ENCODE peak calls at places on chromosome 13, in four cellular contexts. Q is astrocyte of the spinal cord, L is RWPE1, C is adrenal gland. Z is an unnamed sample.

GRCh38 chr13:42486711-42487198 is 87.2 kb upstream of the TNFSF11 start:
- DNase-seq in Q (peak), L (peak), C (no peak), Z (peak)

GRCh38 chr13:41751277-41751676 is 209.6 kb downstream of the VWA8 start:
- DNase-seq in Q (peak), L (no peak), C (peak), Z (no peak)

GRCh38 chr13:109874444-109874920 is 88.1 kb upstream of the IRS2 start:
- DNase-seq in Q (no peak), L (no peak), C (no peak), Z (no peak)

GRCh38 chr13:26585136-26585535 is 27.7 kb downstream of the WASF3 start:
- DNase-seq in Q (no peak), L (no peak), C (no peak), Z (no peak)

GRCh38 chr13:112776971-112777370 is 87.1 kb downstream of the ATP11A start:
- DNase-seq in Q (no peak), L (no peak), C (no peak), Z (no peak)

GRCh38 chr13:44012910-44013309 is 133.2 kb downstream of the LACC1 start:
- DNase-seq in Q (peak), L (no peak), C (no peak), Z (no peak)

GRCh38 chr13:44756411-44756810 is 180.3 kb upstream of the TSC22D1 start:
- DNase-seq in Q (no peak), L (no peak), C (no peak), Z (no peak)

GRCh38 chr13:29849071-29849541 is 1.3 kb downstream of the UBL3 start:
- DNase-seq in Q (no peak), L (no peak), C (no peak), Z (peak)

GRCh38 chr13:23707674-23708073 is 137.5 kb downstream of the TNFRSF19 start:
- DNase-seq in Q (peak), L (no peak), C (no peak), Z (peak)

GRCh38 chr13:49444517-49445395 is 682 bp downstream of the SETDB2 start:
- DNase-seq in Q (peak), L (peak), C (peak), Z (peak)

GRCh38 chr13:33069365-33069764 is 53.1 kb downstream of the KL start:
- DNase-seq in Q (no peak), L (no peak), C (no peak), Z (peak)
- TF ChIP-seq CTCF in Q (no peak), L (no peak), C (peak), Z (no peak)

GRCh38 chr13:52978989-52979388 is 49.6 kb upstream of the OLFM4 start:
- DNase-seq in Q (no peak), L (no peak), C (no peak), Z (no peak)

GRCh38 chr13:52980695-52981094 is 47.9 kb upstream of the OLFM4 start:
- DNase-seq in Q (no peak), L (peak), C (no peak), Z (peak)

GRCh38 chr13:52984881-52985363 is 43.7 kb upstream of the OLFM4 start:
- DNase-seq in Q (no peak), L (no peak), C (no peak), Z (no peak)

GRCh38 chr13:52983836-52984235 is 44.8 kb upstream of the OLFM4 start:
- DNase-seq in Q (no peak), L (no peak), C (no peak), Z (no peak)
- TF ChIP-seq CTCF in Q (no peak), L (no peak), C (no peak), Z (no peak)

GRCh38 chr13:91045351-91046034 is 302.0 kb upstream of the MIR17HG start:
- DNase-seq in Q (peak), L (no peak), C (no peak), Z (peak)

GRCh38 chr13:91042870-91043269 is 304.6 kb upstream of the MIR17HG start:
- DNase-seq in Q (no peak), L (no peak), C (no peak), Z (no peak)

GRCh38 chr13:91046715-91047327 is 300.7 kb upstream of the MIR17HG start:
- DNase-seq in Q (no peak), L (no peak), C (no peak), Z (no peak)
- TF ChIP-seq CTCF in Q (no peak), L (no peak), C (no peak), Z (no peak)

GRCh38 chr13:25574437-25575426 is 203.0 kb downstream of the ATP8A2 start:
- DNase-seq in Q (peak), L (peak), C (peak), Z (peak)
- TF ChIP-seq CTCF in Q (peak), L (peak), C (peak), Z (peak)

GRCh38 chr13:36813226-36813625 is 5.8 kb upstream of the RFXAP start:
- DNase-seq in Q (no peak), L (no peak), C (no peak), Z (no peak)

GRCh38 chr13:36817996-36818395 is 1.0 kb upstream of the RFXAP start:
- DNase-seq in Q (no peak), L (no peak), C (no peak), Z (no peak)

GRCh38 chr13:36814465-36814864 is 4.6 kb upstream of the RFXAP start:
- DNase-seq in Q (no peak), L (no peak), C (no peak), Z (no peak)

GRCh38 chr13:36818483-36819063 is 449 bp upstream of the RFXAP start:
- DNase-seq in Q (no peak), L (peak), C (no peak), Z (no peak)

DNA sequence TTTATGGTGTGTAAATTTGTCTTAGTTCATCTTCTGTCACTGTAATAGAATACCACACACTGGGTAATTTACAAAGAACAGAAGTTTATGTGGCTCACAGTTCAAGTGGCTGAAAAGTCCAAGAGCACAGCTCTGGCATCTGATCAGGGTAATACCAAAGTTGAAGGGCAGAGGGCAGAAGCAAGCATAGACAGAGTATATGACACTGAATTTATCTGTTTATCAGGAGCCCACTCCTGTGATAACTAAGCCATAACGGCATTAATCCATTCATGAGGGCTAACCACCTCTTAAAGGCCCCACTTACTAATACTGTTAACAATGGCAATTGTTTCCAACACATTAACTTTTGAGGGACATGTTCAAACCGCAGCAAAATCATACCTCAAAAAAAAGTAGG is 4.0 kb upstream of the RFXAP start:
- DNase-seq in Q (no peak), L (no peak), C (no peak), Z (no peak)
- TF ChIP-seq CTCF in Q (peak), L (peak), C (no peak), Z (peak)

GRCh38 chr13:98033277-98034247 is 80.1 kb downstream of the IPO5 start:
- DNase-seq in Q (peak), L (peak), C (peak), Z (peak)
- TF ChIP-seq CTCF in Q (peak), L (no peak), C (peak), Z (peak)

Z was measured in MCF 10A.